ENCODE peak calls at places on chromosomes 11 and 22, in nine cellular contexts. O is brain microvascular endothelial cell, F is transverse colon, H is adrenal gland, V is ascending aorta, E is GM23338, M is K562, R is spleen, D is AG04450. X is an unnamed sample.

GRCh38 chr11:134585666-134586285 is 173.7 kb upstream of the B3GAT1 start:
- DNase-seq in O (no peak), F (no peak), H (no peak), V (no peak), E (no peak), M (no peak), R (peak; percentile 67), D (no peak), X (peak; percentile 41)

GRCh38 chr11:36500315-36500721 is 9.8 kb downstream of the TRAF6 start:
- DNase-seq in O (peak; percentile 94), F (peak; percentile 16), H (peak; percentile 70), V (peak; percentile 75), E (no peak), M (no peak), R (no peak), D (peak; percentile 77), X (no peak)

GRCh38 chr11:120121336-120121735 is 16.6 kb downstream of the TRIM29 start:
- DNase-seq in O (no peak), F (no peak), H (no peak), V (no peak), E (no peak), M (no peak), R (no peak), D (no peak), X (no peak)

GRCh38 chr22:37209140-37209845 is 3.0 kb downstream of the SSTR3 start:
- DNase-seq in O (no peak), F (no peak), H (peak; percentile 4), V (no peak), E (no peak), M (no peak), R (peak; percentile 41), D (no peak), X (no peak)

GRCh38 chr11:846496-847098 is 3.9 kb downstream of the TSPAN4 start:
- DNase-seq in O (no peak), F (no peak), H (no peak), V (no peak), E (no peak), M (no peak), R (no peak), D (no peak), X (no peak)

GRCh38 chr22:22918297-22918965 is 30.8 kb downstream of the IGLL5 start:
- DNase-seq in O (no peak), F (no peak), H (no peak), V (no peak), E (no peak), M (peak; percentile 55), R (no peak), D (no peak), X (no peak)

GRCh38 chr11:112042961-112043304 is 17.7 kb downstream of the DLAT start:
- DNase-seq in O (no peak), F (no peak), H (no peak), V (no peak), E (no peak), M (no peak), R (no peak), D (no peak), X (no peak)

GRCh38 chr11:113992459-113993105 is 17.7 kb downstream of the HTR3A start:
- DNase-seq in O (no peak), F (no peak), H (no peak), V (no peak), E (peak; percentile 36), M (no peak), R (peak; percentile 41), D (no peak), X (no peak)

GRCh38 chr11:64659417-64660144 is 63.4 kb downstream of the NRXN2 start:
- DNase-seq in O (peak; percentile 87), F (no peak), H (no peak), V (peak; percentile 83), E (no peak), M (peak; percentile 73), R (no peak), D (peak; percentile 26), X (no peak)

GRCh38 chr11:73830261-73830660 is 42.6 kb downstream of the MRPL48 start:
- DNase-seq in O (no peak), F (no peak), H (no peak), V (no peak), E (no peak), M (no peak), R (no peak), D (no peak), X (no peak)

GRCh38 chr11:95908826-95909225 is 15.1 kb downstream of the MTMR2 start:
- DNase-seq in O (no peak), F (no peak), H (no peak), V (no peak), E (no peak), M (no peak), R (no peak), D (no peak), X (no peak)

GRCh38 chr11:13337986-13338436 is 60.4 kb downstream of the BMAL1 start:
- DNase-seq in O (peak; percentile 66), F (no peak), H (no peak), V (no peak), E (no peak), M (no peak), R (no peak), D (peak; percentile 32), X (no peak)

GRCh38 chr22:46679711-46680269 is 58.3 kb downstream of the CERK start:
- DNase-seq in O (no peak), F (no peak), H (no peak), V (peak; percentile 71), E (no peak), M (no peak), R (no peak), D (no peak), X (no peak)

GRCh38 chr11:30120045-30120589 is 103.3 kb upstream of the KCNA4 start:
- DNase-seq in O (no peak), F (no peak), H (no peak), V (no peak), E (no peak), M (no peak), R (no peak), D (no peak), X (no peak)

GRCh38 chr11:131579932-131580387 is 209.5 kb downstream of the NTM start:
- DNase-seq in O (peak; percentile 52), F (no peak), H (peak; percentile 25), V (no peak), E (peak; percentile 87), M (peak; percentile 42), R (no peak), D (no peak), X (no peak)

GRCh38 chr11:70627219-70627618 is 228.9 kb downstream of the CTTN start:
- DNase-seq in O (no peak), F (peak; percentile 65), H (no peak), V (no peak), E (no peak), M (no peak), R (no peak), D (no peak), X (no peak)

GRCh38 chr22:42820075-42820763 is 36.9 kb downstream of the ARFGAP3 start:
- DNase-seq in O (peak; percentile 40), F (no peak), H (no peak), V (peak; percentile 27), E (peak; percentile 78), M (peak; percentile 18), R (no peak), D (peak; percentile 51), X (no peak)

GRCh38 chr11:10285148-10285802 is 8.7 kb downstream of the SBF2 start:
- DNase-seq in O (no peak), F (no peak), H (no peak), V (no peak), E (no peak), M (no peak), R (no peak), D (no peak), X (no peak)

GRCh38 chr11:2779499-2779980 is 79.7 kb upstream of the KCNQ1OT1 start:
- DNase-seq in O (no peak), F (no peak), H (no peak), V (no peak), E (no peak), M (peak; percentile 70), R (no peak), D (no peak), X (no peak)

DNA sequence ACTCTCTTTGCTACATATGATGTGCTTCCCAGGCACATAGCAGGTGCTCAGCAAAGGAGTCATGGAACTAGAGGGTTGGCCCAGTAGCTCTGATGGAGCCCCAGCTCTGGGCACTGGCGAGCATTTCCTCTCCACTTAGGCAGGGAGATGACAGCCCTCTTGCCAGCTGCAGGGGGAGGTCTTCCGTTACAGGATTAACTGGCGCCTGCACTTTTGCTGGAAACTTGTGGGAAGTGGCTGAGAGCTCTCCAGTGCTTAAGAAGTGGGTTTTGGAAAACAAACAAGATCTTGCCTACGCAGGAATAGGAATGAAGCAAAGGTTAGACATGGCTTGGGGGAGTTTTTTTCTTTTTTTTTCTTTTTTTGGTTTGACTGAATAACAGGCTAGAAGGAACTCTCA is 75.5 kb downstream of the MICAL2 start:
- DNase-seq in O (no peak), F (no peak), H (no peak), V (peak; percentile 83), E (no peak), M (no peak), R (no peak), D (no peak), X (no peak)
- TF ChIP-seq CTCF in O (peak; percentile 26), F (no peak), H (no peak), V (no peak), E (no peak), M (no peak), R (no peak), D (peak; percentile 16), X (no peak)

GRCh38 chr22:49482811-49483210 is 344.9 kb downstream of the BRD1 start:
- DNase-seq in O (no peak), F (no peak), H (no peak), V (no peak), E (no peak), M (no peak), R (no peak), D (no peak), X (peak; percentile 50)
- H3K27ac ChIP-seq in O (no peak overlapping the region), F (no peak overlapping the region), H (no peak overlapping the region), V (no peak overlapping the region), E (no peak overlapping the region), M (no peak overlapping the region), R (no peak overlapping the region), D (no peak overlapping the region), X (no peak overlapping the region)

GRCh38 chr11:34349882-34350281 is 7.9 kb downstream of the ABTB2 start:
- DNase-seq in O (peak; percentile 21), F (no peak), H (no peak), V (no peak), E (no peak), M (no peak), R (no peak), D (no peak), X (no peak)
- H3K4me3 ChIP-seq in O (no peak overlapping the region), F (no peak overlapping the region), H (no peak overlapping the region), V (no peak overlapping the region), E (no peak overlapping the region), M (no peak overlapping the region), R (no peak overlapping the region), D (no peak overlapping the region), X (no peak overlapping the region)

DNA sequence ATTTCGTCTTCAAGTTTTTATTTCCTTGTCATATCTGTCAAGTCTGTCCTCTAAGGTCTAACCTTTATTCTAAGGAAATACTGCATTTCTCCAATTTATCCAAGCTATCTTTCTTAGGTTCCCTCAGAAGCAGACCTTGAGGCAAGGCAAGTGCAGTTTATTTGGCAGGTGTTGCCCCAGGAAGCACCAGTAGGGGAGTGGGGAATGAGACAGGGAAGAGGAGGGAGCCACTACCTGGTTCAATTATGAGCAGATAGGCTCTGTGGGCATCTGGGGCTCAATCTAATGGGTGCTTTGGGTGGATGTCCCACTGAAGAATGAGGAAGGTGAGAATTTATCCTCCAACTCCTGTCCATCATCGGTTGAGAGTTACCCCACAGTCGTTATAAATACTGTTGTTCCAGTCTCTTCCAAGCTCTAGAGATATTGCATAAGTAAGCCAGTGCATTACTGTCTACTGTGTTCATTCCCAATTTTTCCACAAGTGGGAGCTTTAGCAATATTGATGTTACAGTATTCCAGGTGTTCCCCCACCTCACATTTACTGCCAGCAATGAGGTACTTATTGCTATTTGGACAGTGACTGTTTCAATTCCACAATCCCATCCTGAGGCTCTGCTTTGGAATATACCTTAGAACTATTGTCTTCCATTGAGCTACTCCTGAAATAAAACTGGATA is 154.9 kb upstream of the CEP126 start:
- DNase-seq in O (no peak), F (no peak), H (no peak), V (no peak), E (peak; percentile 8), M (no peak), R (no peak), D (no peak), X (no peak)
- TF ChIP-seq CTCF in O (peak; percentile 38), F (no peak), H (peak; percentile 31), V (no peak), E (peak; percentile 3), M (no peak), R (peak; percentile 14), D (peak; percentile 46), X (no peak)